ENCODE peak calls at places on chromosomes 1 and 21, in six cellular contexts. One of them, this sample, is unnamed.
A peak's percentile ranks its signal among the peaks of the same experiment; 100 is the strongest.

GRCh38 chr1:45340816-45341215 is 576 bp upstream of the MUTYH start:
- DNase-seq in gastrocnemius medialis: no peak
- DNase-seq in tibial nerve: no peak
- DNase-seq in lung: no peak
- DNase-seq in right cardiac atrium: no peak
- DNase-seq in CD4-positive, CD25-positive, alpha-beta regulatory T cell: no peak
- DNase-seq in this sample: no peak

GRCh38 chr1:37734629-37735591 is 30.0 kb downstream of the EPHA10 start:
- DNase-seq in gastrocnemius medialis: no peak
- DNase-seq in lung: no peak
- DNase-seq in CD4-positive, CD25-positive, alpha-beta regulatory T cell: no peak
- DNase-seq in right cardiac atrium: no peak
- DNase-seq in tibial nerve: no peak
- DNase-seq in this sample: no peak

GRCh38 chr1:37726746-37727145 is 34.4 kb downstream of the CDCA8 start:
- DNase-seq in right cardiac atrium: no peak
- DNase-seq in tibial nerve: no peak
- DNase-seq in gastrocnemius medialis: no peak
- DNase-seq in CD4-positive, CD25-positive, alpha-beta regulatory T cell: no peak
- DNase-seq in lung: no peak
- DNase-seq in this sample: no peak

GRCh38 chr1:83791821-83792437 is 207.0 kb downstream of the TTLL7 start:
- DNase-seq in CD4-positive, CD25-positive, alpha-beta regulatory T cell: no peak
- DNase-seq in right cardiac atrium: no peak
- DNase-seq in lung: no peak
- DNase-seq in gastrocnemius medialis: no peak
- DNase-seq in tibial nerve: no peak
- DNase-seq in this sample: no peak

GRCh38 chr21:16145479-16145878 is 415.7 kb downstream of the USP25 start:
- DNase-seq in CD4-positive, CD25-positive, alpha-beta regulatory T cell: no peak
- DNase-seq in right cardiac atrium: no peak
- DNase-seq in lung: no peak
- DNase-seq in tibial nerve: no peak
- DNase-seq in gastrocnemius medialis: no peak
- DNase-seq in this sample: no peak

GRCh38 chr1:234114648-234115307 is 210.3 kb downstream of the SLC35F3 start:
- DNase-seq in CD4-positive, CD25-positive, alpha-beta regulatory T cell: peak; percentile 37
- DNase-seq in lung: no peak
- DNase-seq in tibial nerve: peak; percentile 54
- DNase-seq in gastrocnemius medialis: no peak
- DNase-seq in right cardiac atrium: no peak
- DNase-seq in this sample: no peak

GRCh38 chr1:9852410-9853301 is 28.9 kb upstream of the CLSTN1 start:
- DNase-seq in tibial nerve: no peak
- DNase-seq in CD4-positive, CD25-positive, alpha-beta regulatory T cell: no peak
- DNase-seq in lung: no peak
- DNase-seq in right cardiac atrium: no peak
- DNase-seq in gastrocnemius medialis: no peak
- DNase-seq in this sample: no peak

GRCh38 chr1:68202239-68202832 is 30.0 kb downstream of the WLS start:
- DNase-seq in CD4-positive, CD25-positive, alpha-beta regulatory T cell: no peak
- DNase-seq in right cardiac atrium: no peak
- DNase-seq in tibial nerve: no peak
- DNase-seq in gastrocnemius medialis: no peak
- DNase-seq in lung: no peak
- DNase-seq in this sample: no peak

GRCh38 chr1:47797555-47797954 is 199.6 kb downstream of the TRABD2B start:
- DNase-seq in right cardiac atrium: peak; percentile 69
- DNase-seq in gastrocnemius medialis: no peak
- DNase-seq in tibial nerve: no peak
- DNase-seq in lung: no peak
- DNase-seq in CD4-positive, CD25-positive, alpha-beta regulatory T cell: no peak
- DNase-seq in this sample: no peak

GRCh38 chr1:4089421-4090175 is 189.5 kb upstream of the C1orf174 start:
- DNase-seq in CD4-positive, CD25-positive, alpha-beta regulatory T cell: no peak
- DNase-seq in lung: no peak
- DNase-seq in right cardiac atrium: no peak
- DNase-seq in gastrocnemius medialis: no peak
- DNase-seq in tibial nerve: no peak
- DNase-seq in this sample: no peak

GRCh38 chr1:24872446-24872845 is 57.6 kb downstream of the RUNX3 start:
- DNase-seq in right cardiac atrium: no peak
- DNase-seq in gastrocnemius medialis: peak; percentile 25
- DNase-seq in tibial nerve: no peak
- DNase-seq in lung: no peak
- DNase-seq in CD4-positive, CD25-positive, alpha-beta regulatory T cell: no peak
- DNase-seq in this sample: no peak

GRCh38 chr21:37208056-37208705 is 59.0 kb downstream of the VPS26C start:
- DNase-seq in right cardiac atrium: peak; percentile 92
- DNase-seq in tibial nerve: peak; percentile 15
- DNase-seq in lung: peak; percentile 65
- DNase-seq in gastrocnemius medialis: peak; percentile 90
- DNase-seq in CD4-positive, CD25-positive, alpha-beta regulatory T cell: no peak
- DNase-seq in this sample: peak; percentile 88

GRCh38 chr21:28727809-28728208 is 264.9 kb downstream of the LTN1 start:
- DNase-seq in right cardiac atrium: no peak
- DNase-seq in CD4-positive, CD25-positive, alpha-beta regulatory T cell: no peak
- DNase-seq in lung: no peak
- DNase-seq in gastrocnemius medialis: no peak
- DNase-seq in tibial nerve: no peak
- DNase-seq in this sample: no peak
- H3K4me3 ChIP-seq in right cardiac atrium: no peak overlapping the region
- H3K4me3 ChIP-seq in CD4-positive, CD25-positive, alpha-beta regulatory T cell: no peak overlapping the region
- H3K4me3 ChIP-seq in lung: no peak overlapping the region
- H3K4me3 ChIP-seq in gastrocnemius medialis: no peak overlapping the region
- H3K4me3 ChIP-seq in tibial nerve: no peak overlapping the region
- H3K4me3 ChIP-seq in this sample: no peak overlapping the region

GRCh38 chr1:183040600-183040999 is 17.4 kb downstream of the LAMC1 start:
- DNase-seq in gastrocnemius medialis: no peak
- DNase-seq in lung: no peak
- DNase-seq in CD4-positive, CD25-positive, alpha-beta regulatory T cell: no peak
- DNase-seq in right cardiac atrium: no peak
- DNase-seq in tibial nerve: no peak
- DNase-seq in this sample: no peak
- H3K27ac ChIP-seq in gastrocnemius medialis: peak overlapping the region; percentile 72
- H3K27ac ChIP-seq in lung: peak overlapping the region; percentile 64
- H3K27ac ChIP-seq in CD4-positive, CD25-positive, alpha-beta regulatory T cell: no peak overlapping the region
- H3K27ac ChIP-seq in right cardiac atrium: peak overlapping the region; percentile 27
- H3K27ac ChIP-seq in tibial nerve: no peak overlapping the region
- H3K27ac ChIP-seq in this sample: no peak overlapping the region

GRCh38 chr1:192159034-192159433 is 772 bp downstream of the RGS18 start:
- DNase-seq in lung: no peak
- DNase-seq in tibial nerve: no peak
- DNase-seq in gastrocnemius medialis: no peak
- DNase-seq in right cardiac atrium: no peak
- DNase-seq in CD4-positive, CD25-positive, alpha-beta regulatory T cell: no peak
- DNase-seq in this sample: no peak
- H3K4me3 ChIP-seq in lung: no peak overlapping the region
- H3K4me3 ChIP-seq in tibial nerve: no peak overlapping the region
- H3K4me3 ChIP-seq in gastrocnemius medialis: no peak overlapping the region
- H3K4me3 ChIP-seq in right cardiac atrium: no peak overlapping the region
- H3K4me3 ChIP-seq in CD4-positive, CD25-positive, alpha-beta regulatory T cell: no peak overlapping the region
- H3K4me3 ChIP-seq in this sample: no peak overlapping the region

DNA sequence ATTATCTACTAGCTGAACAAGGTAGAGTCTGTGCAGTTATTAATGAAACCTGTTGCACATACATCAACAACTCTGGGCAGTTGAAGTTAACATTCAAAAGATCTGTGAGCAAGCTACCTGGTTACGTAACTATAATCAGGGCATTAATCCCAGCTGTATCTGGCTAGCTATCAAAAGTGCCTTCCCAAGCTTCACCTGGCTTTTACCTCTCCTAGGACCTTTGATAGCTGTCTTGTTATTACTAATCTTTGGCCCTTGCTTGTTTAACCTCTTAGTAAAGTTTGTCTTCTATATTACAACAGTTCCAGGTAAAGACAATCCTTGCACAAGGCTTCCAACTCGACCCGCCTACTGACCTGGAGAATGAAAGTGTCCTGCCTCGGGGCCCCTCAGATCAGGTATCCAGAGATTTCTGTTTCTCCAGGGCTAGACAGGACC is 29.6 kb upstream of the SLC6A9 start:
- DNase-seq in tibial nerve: no peak
- DNase-seq in gastrocnemius medialis: no peak
- DNase-seq in CD4-positive, CD25-positive, alpha-beta regulatory T cell: no peak
- DNase-seq in right cardiac atrium: no peak
- DNase-seq in lung: no peak
- DNase-seq in this sample: no peak
- H3K27ac ChIP-seq in tibial nerve: no peak overlapping the region
- H3K27ac ChIP-seq in gastrocnemius medialis: no peak overlapping the region
- H3K27ac ChIP-seq in CD4-positive, CD25-positive, alpha-beta regulatory T cell: no peak overlapping the region
- H3K27ac ChIP-seq in right cardiac atrium: no peak overlapping the region
- H3K27ac ChIP-seq in lung: no peak overlapping the region
- H3K27ac ChIP-seq in this sample: no peak overlapping the region

GRCh38 chr1:6243053-6243834 is 735 bp upstream of the HES3 start:
- DNase-seq in CD4-positive, CD25-positive, alpha-beta regulatory T cell: no peak
- DNase-seq in tibial nerve: no peak
- DNase-seq in right cardiac atrium: peak; percentile 39
- DNase-seq in lung: no peak
- DNase-seq in gastrocnemius medialis: no peak
- DNase-seq in this sample: peak; percentile 72

GRCh38 chr1:6243993-6244392 is at the start of gene HES3:
- DNase-seq in right cardiac atrium: peak; percentile 40
- DNase-seq in lung: no peak
- DNase-seq in CD4-positive, CD25-positive, alpha-beta regulatory T cell: no peak
- DNase-seq in tibial nerve: no peak
- DNase-seq in gastrocnemius medialis: no peak
- DNase-seq in this sample: peak; percentile 66

GRCh38 chr1:6239950-6240768 is 3.8 kb upstream of the HES3 start:
- DNase-seq in tibial nerve: no peak
- DNase-seq in gastrocnemius medialis: no peak
- DNase-seq in lung: no peak
- DNase-seq in CD4-positive, CD25-positive, alpha-beta regulatory T cell: no peak
- DNase-seq in right cardiac atrium: peak; percentile 27
- DNase-seq in this sample: no peak

GRCh38 chr1:6241107-6241886 is 2.7 kb upstream of the HES3 start:
- DNase-seq in tibial nerve: no peak
- DNase-seq in CD4-positive, CD25-positive, alpha-beta regulatory T cell: no peak
- DNase-seq in right cardiac atrium: no peak
- DNase-seq in gastrocnemius medialis: no peak
- DNase-seq in lung: no peak
- DNase-seq in this sample: peak; percentile 60

GRCh38 chr1:6241887-6242740 is 1.9 kb upstream of the HES3 start:
- DNase-seq in lung: no peak
- DNase-seq in CD4-positive, CD25-positive, alpha-beta regulatory T cell: no peak
- DNase-seq in tibial nerve: no peak
- DNase-seq in gastrocnemius medialis: no peak
- DNase-seq in right cardiac atrium: peak; percentile 74
- DNase-seq in this sample: peak; percentile 69
- H3K4me3 ChIP-seq in lung: no peak overlapping the region
- H3K4me3 ChIP-seq in CD4-positive, CD25-positive, alpha-beta regulatory T cell: no peak overlapping the region
- H3K4me3 ChIP-seq in tibial nerve: no peak overlapping the region
- H3K4me3 ChIP-seq in gastrocnemius medialis: no peak overlapping the region
- H3K4me3 ChIP-seq in right cardiac atrium: peak overlapping the region; percentile 12
- H3K4me3 ChIP-seq in this sample: no peak overlapping the region

DNA sequence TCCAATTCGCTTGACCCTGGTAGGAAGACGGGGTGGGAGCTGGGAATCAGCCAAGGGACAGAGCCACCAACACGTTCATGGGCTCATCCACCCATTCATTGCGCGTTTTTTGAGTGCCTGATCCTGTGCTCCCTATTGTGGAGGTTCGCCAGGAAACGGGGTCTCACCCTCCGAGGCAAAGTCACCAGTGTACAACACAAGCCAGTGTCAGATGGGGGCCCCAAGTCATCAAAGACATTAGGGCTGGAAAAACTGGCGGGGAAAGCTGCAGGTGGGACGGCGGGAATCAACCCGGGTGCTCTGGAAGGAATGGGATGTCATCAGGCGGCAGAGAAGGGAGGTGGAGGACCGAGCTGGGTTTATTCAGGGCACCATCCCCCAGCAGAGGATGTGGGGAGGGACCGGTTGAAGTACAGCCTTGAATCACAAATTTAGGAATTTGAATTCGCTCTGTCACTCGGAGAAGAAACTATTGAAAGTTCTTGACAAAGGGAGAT is 667 bp upstream of the NID1 start:
- DNase-seq in right cardiac atrium: no peak
- DNase-seq in lung: no peak
- DNase-seq in gastrocnemius medialis: no peak
- DNase-seq in tibial nerve: peak; percentile 52
- DNase-seq in CD4-positive, CD25-positive, alpha-beta regulatory T cell: no peak
- DNase-seq in this sample: no peak
- H3K27ac ChIP-seq in right cardiac atrium: peak overlapping the region; percentile 92
- H3K27ac ChIP-seq in lung: peak overlapping the region; percentile 91
- H3K27ac ChIP-seq in gastrocnemius medialis: peak overlapping the region; percentile 86
- H3K27ac ChIP-seq in tibial nerve: peak overlapping the region; percentile 93
- H3K27ac ChIP-seq in CD4-positive, CD25-positive, alpha-beta regulatory T cell: no peak overlapping the region
- H3K27ac ChIP-seq in this sample: peak overlapping the region; percentile 96

GRCh38 chr1:89195476-89195875 is 3.3 kb downstream of the GBP4 start:
- DNase-seq in lung: no peak
- DNase-seq in gastrocnemius medialis: no peak
- DNase-seq in tibial nerve: no peak
- DNase-seq in CD4-positive, CD25-positive, alpha-beta regulatory T cell: no peak
- DNase-seq in right cardiac atrium: no peak
- DNase-seq in this sample: no peak
- H3K4me3 ChIP-seq in lung: no peak overlapping the region
- H3K4me3 ChIP-seq in gastrocnemius medialis: no peak overlapping the region
- H3K4me3 ChIP-seq in tibial nerve: no peak overlapping the region
- H3K4me3 ChIP-seq in CD4-positive, CD25-positive, alpha-beta regulatory T cell: peak overlapping the region; percentile 99
- H3K4me3 ChIP-seq in right cardiac atrium: peak overlapping the region; percentile 4
- H3K4me3 ChIP-seq in this sample: peak overlapping the region; percentile 3

DNA sequence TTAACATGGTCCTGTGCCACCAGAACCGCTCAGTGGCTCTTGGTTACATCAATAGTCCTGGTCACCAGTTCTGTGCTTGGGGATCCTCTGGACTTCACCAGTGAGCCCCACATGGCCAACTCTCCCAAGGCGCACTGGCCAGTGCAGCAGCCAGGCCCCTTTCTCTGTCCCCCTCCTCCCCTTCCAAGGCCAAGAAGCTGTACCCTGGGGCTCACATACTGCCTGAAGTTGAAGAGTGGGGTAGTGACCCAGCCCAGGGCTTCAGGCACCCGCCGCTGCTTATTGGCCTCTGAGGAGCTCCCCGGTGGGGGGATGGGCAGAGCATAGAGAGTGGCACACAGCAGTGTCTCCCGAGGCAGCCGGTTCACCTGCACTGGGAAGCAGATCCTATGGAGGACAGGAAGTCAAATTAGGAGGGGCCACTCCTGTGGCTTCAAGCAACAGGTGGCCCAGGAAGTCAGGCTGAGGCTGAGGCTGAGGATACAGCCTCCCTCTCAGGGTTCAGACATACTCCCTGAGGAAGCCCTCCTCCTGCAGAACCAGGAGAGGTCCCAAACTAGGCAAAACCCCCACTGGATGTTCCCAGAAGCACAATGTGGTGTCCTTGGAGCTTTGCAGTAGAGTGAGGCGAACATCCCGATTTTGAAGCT is 38.1 kb upstream of the PPP1R15B start:
- DNase-seq in right cardiac atrium: no peak
- DNase-seq in gastrocnemius medialis: peak; percentile 61
- DNase-seq in CD4-positive, CD25-positive, alpha-beta regulatory T cell: no peak
- DNase-seq in lung: no peak
- DNase-seq in tibial nerve: no peak
- DNase-seq in this sample: no peak
- H3K27ac ChIP-seq in right cardiac atrium: peak overlapping the region; percentile 89
- H3K27ac ChIP-seq in gastrocnemius medialis: peak overlapping the region; percentile 90
- H3K27ac ChIP-seq in CD4-positive, CD25-positive, alpha-beta regulatory T cell: peak overlapping the region; percentile 34
- H3K27ac ChIP-seq in lung: peak overlapping the region; percentile 6
- H3K27ac ChIP-seq in tibial nerve: no peak overlapping the region
- H3K27ac ChIP-seq in this sample: no peak overlapping the region

GRCh38 chr1:217135987-217136894 is 413.0 kb upstream of the ESRRG start:
- DNase-seq in gastrocnemius medialis: no peak
- DNase-seq in lung: no peak
- DNase-seq in tibial nerve: no peak
- DNase-seq in right cardiac atrium: no peak
- DNase-seq in CD4-positive, CD25-positive, alpha-beta regulatory T cell: no peak
- DNase-seq in this sample: peak; percentile 64
- H3K4me3 ChIP-seq in gastrocnemius medialis: peak overlapping the region; percentile 65
- H3K4me3 ChIP-seq in lung: no peak overlapping the region
- H3K4me3 ChIP-seq in tibial nerve: peak overlapping the region; percentile 20
- H3K4me3 ChIP-seq in right cardiac atrium: peak overlapping the region; percentile 58
- H3K4me3 ChIP-seq in CD4-positive, CD25-positive, alpha-beta regulatory T cell: no peak overlapping the region
- H3K4me3 ChIP-seq in this sample: peak overlapping the region; percentile 66

This sample was measured in kidney.